ENCODE peak calls at places on chromosomes 7 and 10, in six cellular contexts. A, Y, H, G, Z and R are unnamed samples.

GRCh38 chr10:86878973-86879781 is 78.2 kb downstream of the MMRN2 start:
- DNase-seq in A (no peak), Y (no peak), H (no peak), G (no peak), Z (no peak), R (no peak)

GRCh38 chr7:137245186-137245585 is 98.3 kb downstream of the PTN start:
- DNase-seq in A (no peak), Y (peak; percentile 12), H (no peak), G (no peak), Z (no peak), R (no peak)

GRCh38 chr7:33073243-33073642 is 10.7 kb upstream of the NT5C3A start:
- DNase-seq in A (no peak), Y (no peak), H (no peak), G (no peak), Z (no peak), R (no peak)

GRCh38 chr10:114996542-114996941 is 58.5 kb downstream of the TRUB1 start:
- DNase-seq in A (no peak), Y (peak; percentile 76), H (no peak), G (no peak), Z (peak; percentile 69), R (no peak)

GRCh38 chr7:106639476-106640334 is 21.3 kb downstream of the CCDC71L start:
- DNase-seq in A (no peak), Y (no peak), H (no peak), G (no peak), Z (no peak), R (no peak)

GRCh38 chr10:119737827-119738226 is 12.0 kb downstream of the INPP5F start:
- DNase-seq in A (peak; percentile 19), Y (peak; percentile 91), H (no peak), G (no peak), Z (peak; percentile 87), R (no peak)

GRCh38 chr10:117186832-117187615 is 10.3 kb upstream of the KCNK18 start:
- DNase-seq in A (no peak), Y (peak; percentile 36), H (no peak), G (no peak), Z (peak; percentile 18), R (no peak)

GRCh38 chr10:98351831-98352402 is 63.1 kb downstream of the PYROXD2 start:
- DNase-seq in A (no peak), Y (no peak), H (no peak), G (no peak), Z (no peak), R (no peak)

GRCh38 chr7:102125127-102125561 is 161.5 kb upstream of the SH2B2 start:
- DNase-seq in A (no peak), Y (peak; percentile 92), H (peak; percentile 60), G (no peak), Z (peak; percentile 89), R (no peak)

DNA sequence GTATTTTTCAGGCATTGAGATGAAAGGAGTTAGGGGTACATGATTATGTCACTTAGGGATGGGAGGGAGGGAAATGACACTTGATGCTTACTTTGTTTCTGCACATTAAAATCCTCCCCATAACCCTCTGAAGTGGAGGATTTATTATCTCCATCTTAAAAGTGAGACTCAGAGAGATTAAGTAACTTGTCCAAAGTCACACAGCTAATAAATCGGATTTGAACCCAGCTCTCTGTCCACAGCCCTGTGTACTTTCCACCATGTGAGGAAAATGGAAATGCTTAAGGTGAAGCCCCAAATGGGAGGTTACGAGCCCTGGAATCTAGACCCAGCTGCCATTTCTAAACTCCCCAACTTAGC is 58.6 kb downstream of the HK1 start:
- DNase-seq in A (no peak), Y (no peak), H (no peak), G (no peak), Z (no peak), R (no peak)
- H3K4me1 ChIP-seq in A (peaks cover 29% of the 10 kb centered on the region), Y (peaks cover 30% of the 10 kb centered on the region), H (peaks cover 84% of the 10 kb centered on the region), G (peaks cover 36% of the 10 kb centered on the region), Z (peaks cover 40% of the 10 kb centered on the region), R (peaks cover 31% of the 10 kb centered on the region)

DNA sequence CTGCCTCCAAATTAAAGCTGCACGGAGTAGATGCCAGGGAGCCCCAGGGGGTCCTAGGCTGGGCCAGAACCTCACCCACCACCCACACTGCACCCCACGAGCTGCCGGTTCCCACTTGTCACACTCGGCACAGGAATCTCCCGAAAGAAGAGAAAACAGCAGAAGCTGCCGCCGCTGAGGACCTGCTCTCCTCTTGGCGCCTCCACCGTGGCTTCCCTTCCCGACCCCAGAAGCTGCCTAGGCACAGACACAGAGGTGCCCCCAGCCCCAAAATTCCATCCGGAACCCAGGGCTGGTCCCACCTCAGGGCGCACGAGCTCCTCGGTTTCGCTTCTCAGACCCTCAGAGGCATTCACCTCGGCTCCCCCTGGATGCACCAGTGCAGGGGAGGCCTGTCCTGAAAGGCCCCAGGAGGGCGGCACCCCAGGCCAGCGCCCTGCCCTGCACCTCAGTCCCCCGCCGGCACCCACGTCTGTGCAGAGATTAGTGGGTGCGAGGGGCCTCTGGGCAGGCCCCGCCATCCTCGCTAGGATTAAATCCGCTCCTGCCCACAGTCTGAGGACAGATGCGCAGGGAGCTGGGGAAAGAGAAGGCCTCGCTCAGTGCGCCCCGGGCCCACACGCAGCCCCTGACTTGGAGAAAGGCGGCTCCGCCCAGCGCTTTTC is 99.3 kb downstream of the PTPRN2 start:
- DNase-seq in A (no peak), Y (no peak), H (no peak), G (no peak), Z (no peak), R (no peak)
- H3K27me3 ChIP-seq in A (no peaks in the 10 kb centered on the region), Y (no peaks in the 10 kb centered on the region), H (no peaks in the 10 kb centered on the region), G (no peaks in the 10 kb centered on the region), Z (no peaks in the 10 kb centered on the region), R (no peaks in the 10 kb centered on the region)

DNA sequence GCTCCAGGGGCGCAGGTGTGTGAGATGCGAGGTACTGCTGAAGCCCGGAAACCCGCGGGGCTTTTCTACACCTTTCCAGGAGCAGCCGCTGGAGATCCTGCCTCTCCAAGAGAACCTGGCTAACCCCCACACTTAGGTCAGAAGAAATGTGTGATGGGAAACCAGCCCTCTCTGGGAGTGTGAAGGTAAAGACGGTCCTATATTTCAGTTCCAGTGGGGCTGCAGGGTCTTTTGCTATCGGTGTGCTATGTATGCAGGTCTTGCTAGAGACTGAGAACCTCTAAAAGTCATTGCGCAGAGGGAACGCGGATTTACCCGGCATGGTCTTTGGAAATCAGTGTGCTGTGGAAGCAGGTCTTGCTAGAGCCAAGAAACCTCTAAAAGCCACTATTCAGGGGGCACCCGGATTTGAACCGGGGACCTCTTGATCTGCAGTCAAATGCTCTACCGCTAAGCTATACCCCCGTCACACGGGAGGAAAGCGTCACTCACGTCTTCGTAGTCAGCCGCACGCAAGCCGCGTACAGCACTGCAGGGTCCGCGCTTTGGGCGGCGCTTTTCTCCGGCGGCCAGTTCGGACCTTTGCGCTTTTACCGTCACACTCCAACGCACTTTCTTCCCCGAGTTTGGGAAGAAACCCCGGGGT is 46.0 kb downstream of the ZNF777 start:
- DNase-seq in A (peak; percentile 28), Y (peak; percentile 84), H (peak; percentile 82), G (no peak), Z (peak; percentile 76), R (no peak)
- H3K4me3 ChIP-seq in A (no peak overlapping the region), Y (no peak overlapping the region), H (peak overlapping the region; percentile 46), G (no peak overlapping the region), Z (peak overlapping the region; percentile 58), R (no peak overlapping the region)

DNA sequence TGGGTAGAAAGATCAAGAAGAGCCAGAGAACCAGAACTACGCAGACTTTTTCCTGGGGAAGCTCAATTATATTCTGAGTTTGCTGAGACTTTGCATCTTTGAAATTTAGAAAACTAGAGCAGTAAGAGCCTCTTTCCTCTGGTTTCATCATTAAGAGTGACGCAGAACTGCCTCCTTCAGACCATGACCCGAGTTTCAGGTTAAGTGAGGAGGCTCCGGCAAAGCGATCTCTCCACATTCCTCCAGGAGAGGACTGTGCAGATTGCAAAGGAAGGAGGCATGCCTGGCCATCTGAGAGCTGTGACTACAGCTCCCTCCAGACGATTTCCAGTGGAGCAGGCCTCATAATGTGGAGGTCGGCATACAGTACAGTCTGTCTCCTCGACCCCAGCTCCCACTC is 115.8 kb upstream of the LANCL2 start:
- DNase-seq in A (no peak), Y (no peak), H (no peak), G (no peak), Z (no peak), R (no peak)
- H3K4me1 ChIP-seq in A (peaks cover 2% of the 10 kb centered on the region), Y (peaks cover 13% of the 10 kb centered on the region), H (no peaks in the 10 kb centered on the region), G (peaks cover 4% of the 10 kb centered on the region), Z (peaks cover 30% of the 10 kb centered on the region), R (peaks cover 2% of the 10 kb centered on the region)

GRCh38 chr10:70996549-70996948 is 108.2 kb upstream of the PCBD1 start:
- DNase-seq in A (no peak), Y (no peak), H (no peak), G (no peak), Z (no peak), R (no peak)
- H3K27me3 ChIP-seq in A (no peaks in the 10 kb centered on the region), Y (no peaks in the 10 kb centered on the region), H (no peaks in the 10 kb centered on the region), G (no peaks in the 10 kb centered on the region), Z (peaks cover 33% of the 10 kb centered on the region), R (no peaks in the 10 kb centered on the region)

DNA sequence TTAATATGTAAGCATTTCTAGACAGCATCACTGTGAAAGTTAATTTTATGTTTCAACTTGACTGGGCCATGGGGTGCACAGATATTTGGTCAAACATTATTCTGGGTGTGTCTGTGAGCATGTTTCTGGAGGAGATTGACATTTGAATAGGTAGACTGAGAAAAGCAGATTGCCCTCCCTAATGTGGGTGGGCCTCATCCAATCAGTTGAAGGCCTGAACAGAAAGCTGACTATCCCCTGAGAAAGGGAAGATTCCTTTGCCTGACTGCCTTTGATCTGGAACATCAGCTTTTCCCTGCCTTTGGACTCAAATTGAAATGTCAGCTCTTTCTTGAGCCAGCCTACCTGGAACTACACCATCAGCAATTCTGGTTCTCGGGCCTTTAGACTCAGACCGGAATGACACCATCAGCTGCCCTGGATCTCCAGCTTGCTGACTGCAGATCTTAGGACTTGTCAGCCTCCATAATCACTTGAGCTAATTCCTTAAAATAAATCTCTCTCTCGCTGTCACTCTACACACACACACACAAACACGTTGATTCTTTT is 5.7 kb upstream of the RPP30 start:
- DNase-seq in A (no peak), Y (no peak), H (no peak), G (no peak), Z (no peak), R (no peak)
- H3K4me3 ChIP-seq in A (no peak overlapping the region), Y (no peak overlapping the region), H (no peak overlapping the region), G (no peak overlapping the region), Z (no peak overlapping the region), R (no peak overlapping the region)

GRCh38 chr10:76337641-76338040 is 906.2 kb downstream of the LRMDA start:
- DNase-seq in A (no peak), Y (peak; percentile 82), H (no peak), G (no peak), Z (peak; percentile 83), R (no peak)

GRCh38 chr10:76333801-76334200 is 902.4 kb downstream of the LRMDA start:
- DNase-seq in A (no peak), Y (no peak), H (no peak), G (no peak), Z (no peak), R (no peak)

GRCh38 chr10:76338187-76338586 is 906.8 kb downstream of the LRMDA start:
- DNase-seq in A (no peak), Y (no peak), H (no peak), G (no peak), Z (no peak), R (no peak)

GRCh38 chr10:76334306-76334705 is 902.9 kb downstream of the LRMDA start:
- DNase-seq in A (peak; percentile 18), Y (no peak), H (no peak), G (no peak), Z (no peak), R (no peak)

GRCh38 chr10:76336213-76336963 is 905.0 kb downstream of the LRMDA start:
- DNase-seq in A (no peak), Y (no peak), H (no peak), G (no peak), Z (no peak), R (no peak)
- H3K4me1 ChIP-seq in A (peaks cover 13% of the 10 kb centered on the region), Y (peaks cover 4% of the 10 kb centered on the region), H (no peaks in the 10 kb centered on the region), G (no peaks in the 10 kb centered on the region), Z (no peaks in the 10 kb centered on the region), R (no peaks in the 10 kb centered on the region)

GRCh38 chr7:116449441-116449840 is 50.1 kb upstream of the CAV2 start:
- DNase-seq in A (no peak), Y (no peak), H (no peak), G (no peak), Z (no peak), R (no peak)
- H3K27me3 ChIP-seq in A (no peaks in the 10 kb centered on the region), Y (no peaks in the 10 kb centered on the region), H (no peaks in the 10 kb centered on the region), G (no peaks in the 10 kb centered on the region), Z (no peaks in the 10 kb centered on the region), R (peaks cover 2% of the 10 kb centered on the region)